ENCODE peak calls at places on chromosomes 4 and X, in four cellular contexts. X, V, I and F are unnamed samples.
A peak's percentile ranks its signal among the peaks of the same experiment; 100 is the strongest.

GRCh38 chr4:112270643-112271484 is 14.8 kb downstream of the TIFA start:
- DNase-seq in X (peak; percentile 82), V (peak; percentile 66), I (no peak), F (no peak)

GRCh38 chr4:157072002-157072401 is 3.9 kb upstream of the GLRB start:
- DNase-seq in X (peak; percentile 22), V (peak; percentile 24), I (no peak), F (no peak)

GRCh38 chr4:6591305-6591704 is 16.3 kb downstream of the MAN2B2 start:
- DNase-seq in X (no peak), V (no peak), I (no peak), F (no peak)

GRCh38 chr4:136713140-136713539 is 819.2 kb downstream of the PCDH18 start:
- DNase-seq in X (peak; percentile 42), V (peak; percentile 47), I (no peak), F (no peak)

GRCh38 chrX:136147966-136148365 is 633 bp downstream of the FHL1 start:
- DNase-seq in X (no peak), V (no peak), I (no peak), F (no peak)

GRCh38 chr4:149322203-149322602 is 493.4 kb downstream of the IQCM start:
- DNase-seq in X (no peak), V (no peak), I (no peak), F (no peak)

GRCh38 chr4:186554890-186555827 is at the start of gene MTNR1A:
- DNase-seq in X (peak; percentile 14), V (peak; percentile 13), I (peak; percentile 19), F (no peak)

GRCh38 chr4:47221721-47222120 is 190.4 kb downstream of the GABRB1 start:
- DNase-seq in X (peak; percentile 76), V (peak; percentile 80), I (no peak), F (no peak)

GRCh38 chr4:36281384-36282106 is at the start of gene DTHD1:
- DNase-seq in X (no peak), V (no peak), I (no peak), F (no peak)

GRCh38 chr4:25915359-25915716 is 1.3 kb downstream of the SMIM20 start:
- DNase-seq in X (peak; percentile 32), V (peak; percentile 83), I (no peak), F (no peak)

GRCh38 chr4:180057198-180057821 is 2185.9 kb upstream of the TENM3 start:
- DNase-seq in X (peak; percentile 15), V (no peak), I (peak; percentile 1), F (no peak)

GRCh38 chr4:179803857-179804256 is 2361.6 kb upstream of the AGA start:
- DNase-seq in X (peak; percentile 21), V (no peak), I (no peak), F (no peak)

GRCh38 chr4:94595880-94596483 is 144.2 kb downstream of the PDLIM5 start:
- DNase-seq in X (peak; percentile 82), V (peak; percentile 74), I (peak; percentile 24), F (peak; percentile 32)

GRCh38 chrX:75337525-75337924 is 63.6 kb downstream of the UPRT start:
- DNase-seq in X (no peak), V (no peak), I (no peak), F (no peak)

GRCh38 chr4:55554453-55555030 is 7.8 kb upstream of the CLOCK start:
- DNase-seq in X (peak; percentile 80), V (peak; percentile 71), I (peak; percentile 11), F (peak; percentile 39)

GRCh38 chr4:4658051-4658450 is 116.2 kb upstream of the STX18 start:
- DNase-seq in X (no peak), V (no peak), I (no peak), F (no peak)
- TF ChIP-seq CTCF in X (no peak), V (no peak), I (no peak), F (no peak)

DNA sequence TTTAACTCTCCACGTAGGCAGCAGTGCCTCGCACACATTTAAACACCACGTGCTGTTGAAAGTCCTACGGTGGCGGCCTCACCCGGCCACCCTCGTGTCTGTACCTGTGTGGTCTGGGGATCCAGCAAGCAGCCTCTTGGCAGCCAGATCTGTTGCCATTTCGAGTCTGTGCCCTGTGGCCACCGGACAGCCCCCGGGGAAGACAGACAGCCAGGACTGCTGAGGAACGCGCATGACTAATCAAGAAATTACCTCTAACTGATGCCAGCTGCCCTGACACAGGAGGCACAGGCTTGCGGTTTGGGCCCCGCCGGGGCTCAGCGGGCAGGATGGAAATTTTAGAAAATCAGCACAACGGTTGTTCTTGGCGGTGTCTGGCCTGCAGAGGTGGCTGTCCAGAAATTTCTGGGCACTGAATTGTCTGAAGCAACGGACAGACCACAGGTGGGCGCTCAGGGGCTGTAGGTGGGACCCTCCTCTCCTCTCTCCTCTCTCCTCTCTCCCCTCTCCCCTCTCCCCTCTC is 15.6 kb upstream of the ASMTL start:
- DNase-seq in X (no peak), V (no peak), I (peak; percentile 50), F (peak; percentile 23)
- TF ChIP-seq CTCF in X (no peak), V (no peak), I (no peak), F (peak; percentile 0)

DNA sequence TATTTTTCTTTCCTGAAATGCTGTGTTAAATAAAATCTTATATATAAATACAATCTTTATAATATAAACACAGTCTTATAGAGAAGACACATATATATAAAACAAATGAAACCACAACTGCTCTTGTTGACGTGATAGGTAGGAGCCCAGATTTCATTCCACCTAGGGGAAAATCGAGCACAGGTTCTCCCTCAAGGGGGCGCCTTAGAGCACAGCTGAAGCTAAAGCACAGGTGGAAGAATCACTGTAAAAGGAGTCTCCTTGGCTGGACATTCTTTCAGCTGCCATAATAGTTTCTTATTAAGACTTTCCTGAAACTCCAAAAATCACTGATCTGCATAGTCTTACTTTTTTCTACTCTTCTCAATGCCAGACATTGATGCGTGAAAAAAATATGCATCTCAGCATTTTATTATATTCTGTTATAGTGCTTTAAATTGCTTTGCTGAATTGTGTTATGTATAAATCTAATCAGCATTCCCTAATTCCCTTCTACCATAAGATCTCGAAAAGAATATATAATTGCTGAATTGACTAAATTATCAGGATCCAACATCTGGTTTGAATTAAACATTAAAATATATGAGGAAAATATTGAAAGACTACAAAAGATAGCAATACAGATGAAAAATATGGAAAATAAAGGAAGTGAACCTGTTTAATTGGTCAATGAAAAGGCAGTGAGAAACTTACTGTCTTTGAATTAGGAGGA is 25.5 kb upstream of the RXFP1 start:
- DNase-seq in X (no peak), V (peak; percentile 20), I (peak; percentile 1), F (no peak)
- TF ChIP-seq CTCF in X (peak; percentile 28), V (peak; percentile 52), I (no peak), F (peak; percentile 41)

DNA sequence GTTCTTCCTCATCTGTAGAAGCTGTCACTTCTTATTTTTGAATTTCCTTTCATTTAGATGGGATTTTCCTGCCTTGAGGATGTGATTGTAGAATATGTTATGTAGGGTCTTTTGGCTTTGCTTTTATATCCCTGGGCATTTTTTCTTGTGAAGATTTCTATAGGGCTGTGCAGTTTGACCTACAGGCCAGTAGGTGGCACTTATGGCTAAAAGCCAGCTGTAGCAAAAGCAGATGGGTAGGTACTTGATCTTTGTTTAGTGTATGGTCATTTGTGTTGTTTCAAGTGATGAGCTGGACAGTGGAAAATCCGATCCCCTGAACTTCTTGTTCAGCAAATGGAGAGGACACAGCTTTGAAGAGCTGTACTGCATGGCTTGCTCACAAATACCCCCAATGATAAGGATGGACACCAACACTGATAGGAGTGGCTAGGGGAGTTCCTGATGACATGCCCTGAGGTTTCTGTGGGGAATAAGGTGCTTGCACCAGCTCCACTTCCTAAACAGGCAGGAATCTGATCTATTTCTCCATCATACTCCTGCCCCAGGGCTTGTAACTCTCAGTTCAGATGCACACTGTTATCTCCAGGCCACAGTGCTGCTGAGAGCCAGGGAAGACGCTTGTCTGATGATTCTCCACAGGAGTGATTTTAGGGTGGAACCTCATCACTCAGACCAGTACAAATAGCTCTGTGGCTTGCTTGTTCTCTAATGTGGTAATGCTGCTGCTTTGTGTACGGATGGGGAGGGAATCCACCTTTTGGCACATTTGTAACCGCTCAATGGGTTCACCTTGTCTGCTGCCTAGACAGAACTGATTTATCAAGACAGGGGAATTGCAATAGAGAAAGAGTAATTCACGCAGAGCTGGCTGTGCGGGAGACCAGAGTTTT is 417.1 kb upstream of the MAGEB16 start:
- DNase-seq in X (peak; percentile 23), V (peak; percentile 26), I (peak; percentile 1), F (no peak)
- TF ChIP-seq CTCF in X (peak; percentile 52), V (peak; percentile 42), I (peak; percentile 26), F (peak; percentile 51)

GRCh38 chrX:153052534-153052933 is 3.7 kb upstream of the PNMA3 start:
- DNase-seq in X (no peak), V (no peak), I (no peak), F (no peak)
- TF ChIP-seq CTCF in X (peak; percentile 11), V (no peak), I (no peak), F (no peak)